ENCODE peak calls at places on chromosomes 3 and 15, in ten cellular contexts. X is AG04450; T is effector memory CD4-positive, alpha-beta T cell; S is DND-41; I is psoas muscle; A is SJSA1; Z is MM.1S; Q is fibroblast of villous mesenchyme; Y is Peyer's patch; J is H7. W is an unnamed sample.

GRCh38 chr15:79440355-79440908 is 8.3 kb downstream of the MINAR1 start:
- DNase-seq in Q (no peak), Y (no peak), A (no peak), T (no peak), I (no peak), S (no peak), Z (no peak), X (no peak), J (peak; percentile 65), W (no peak)

GRCh38 chr15:76503121-76503520 is 166.5 kb downstream of the ISL2 start:
- DNase-seq in I (no peak), Z (no peak), J (no peak), S (no peak), X (no peak), Q (no peak), Y (no peak), A (no peak), T (no peak), W (no peak)

GRCh38 chr3:173912126-173912525 is 514.6 kb downstream of the NLGN1 start:
- DNase-seq in I (no peak), Y (no peak), J (no peak), T (no peak), Q (no peak), X (no peak), Z (no peak), S (no peak), A (no peak), W (no peak)

GRCh38 chr3:173538410-173538809 is 140.9 kb downstream of the NLGN1 start:
- DNase-seq in A (no peak), S (no peak), J (no peak), I (no peak), Z (no peak), Q (no peak), T (no peak), X (no peak), Y (no peak), W (no peak)

GRCh38 chr3:77038468-77038927 is 1.4 kb upstream of the ROBO2 start:
- DNase-seq in Q (peak; percentile 80), I (peak; percentile 62), Y (peak; percentile 61), J (peak; percentile 68), T (no peak), X (peak; percentile 70), A (peak; percentile 49), S (no peak), Z (peak; percentile 78), W (no peak)

GRCh38 chr3:195886181-195887141 is 21.9 kb downstream of the TNK2 start:
- DNase-seq in J (no peak), Y (no peak), Z (no peak), S (no peak), I (peak; percentile 70), A (no peak), Q (no peak), X (no peak), T (no peak), W (no peak)

GRCh38 chr3:126782554-126782953 is 78.5 kb downstream of the CHCHD6 start:
- DNase-seq in A (peak; percentile 94), Z (no peak), X (peak; percentile 48), T (no peak), Q (peak; percentile 63), Y (no peak), J (no peak), I (no peak), S (no peak), W (no peak)

GRCh38 chr3:112632596-112632995 is 8.3 kb downstream of the CCDC80 start:
- DNase-seq in Z (no peak), J (no peak), T (no peak), A (peak; percentile 69), Y (no peak), X (no peak), Q (no peak), S (no peak), I (no peak), W (no peak)

GRCh38 chr3:113167929-113168771 is 43.2 kb upstream of the BOC start:
- DNase-seq in A (no peak), S (no peak), X (no peak), T (no peak), J (no peak), I (peak; percentile 64), Q (no peak), Y (no peak), Z (no peak), W (no peak)

GRCh38 chr3:123409443-123410148 is 39.3 kb downstream of the ADCY5 start:
- DNase-seq in J (no peak), X (no peak), S (no peak), Z (no peak), T (no peak), A (no peak), I (no peak), Y (peak; percentile 64), Q (no peak), W (no peak)

GRCh38 chr3:123412811-123413588 is 35.9 kb downstream of the ADCY5 start:
- DNase-seq in J (no peak), T (no peak), Q (peak; percentile 9), X (no peak), I (peak; percentile 63), S (no peak), A (no peak), Z (no peak), Y (no peak), W (no peak)

GRCh38 chr3:123412076-123412475 is 36.8 kb downstream of the ADCY5 start:
- DNase-seq in J (peak; percentile 79), X (no peak), T (no peak), A (no peak), S (no peak), Y (no peak), Z (no peak), Q (no peak), I (no peak), W (no peak)

GRCh38 chr3:123410149-123410515 is 38.8 kb downstream of the ADCY5 start:
- DNase-seq in Q (no peak), S (no peak), J (no peak), X (no peak), T (no peak), Z (no peak), I (no peak), A (no peak), Y (no peak), W (no peak)

DNA sequence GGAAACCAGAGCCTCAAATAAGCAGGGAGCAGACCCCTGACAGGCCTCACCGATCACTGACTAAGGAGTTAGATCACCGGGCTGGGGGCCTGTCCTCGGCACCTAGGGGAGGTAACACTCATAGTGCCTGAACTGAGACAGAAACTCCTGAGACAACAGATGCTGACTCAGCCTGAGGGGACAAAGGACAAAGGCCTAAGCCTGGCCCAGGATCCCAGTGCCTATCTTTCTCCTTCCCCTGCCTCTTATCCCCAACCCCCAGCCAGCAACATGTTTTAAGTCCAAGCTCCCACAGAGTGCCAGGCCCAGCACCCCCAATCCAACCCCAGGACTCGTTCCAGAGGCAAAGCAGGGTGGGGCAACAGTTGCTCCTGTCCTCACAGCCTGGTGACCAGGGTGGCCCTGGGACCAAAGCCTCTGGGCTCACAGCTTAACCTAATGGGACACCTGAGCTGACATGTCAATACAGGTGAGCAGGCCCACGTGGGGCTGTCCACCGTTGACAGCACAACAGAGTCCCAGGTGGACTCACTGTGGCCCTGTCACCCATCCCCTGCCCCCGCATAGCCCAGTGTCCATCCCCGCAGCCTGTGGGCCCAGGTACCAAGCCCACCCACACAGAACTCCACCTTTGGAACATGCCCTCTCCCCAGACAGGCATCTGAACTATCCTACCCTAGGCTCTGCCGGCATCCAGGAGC is 37.4 kb downstream of the ADCY5 start:
- DNase-seq in Y (peak; percentile 62), Q (no peak), T (no peak), S (no peak), A (no peak), X (no peak), Z (no peak), I (no peak), J (no peak), W (no peak)
- H3K4me3 ChIP-seq in Y (no peak overlapping the region), Q (no peak overlapping the region), T (no peak overlapping the region), S (no peak overlapping the region), A (no peak overlapping the region), X (no peak overlapping the region), Z (no peak overlapping the region), I (no peak overlapping the region), J (no peak overlapping the region), W (no peak overlapping the region)

DNA sequence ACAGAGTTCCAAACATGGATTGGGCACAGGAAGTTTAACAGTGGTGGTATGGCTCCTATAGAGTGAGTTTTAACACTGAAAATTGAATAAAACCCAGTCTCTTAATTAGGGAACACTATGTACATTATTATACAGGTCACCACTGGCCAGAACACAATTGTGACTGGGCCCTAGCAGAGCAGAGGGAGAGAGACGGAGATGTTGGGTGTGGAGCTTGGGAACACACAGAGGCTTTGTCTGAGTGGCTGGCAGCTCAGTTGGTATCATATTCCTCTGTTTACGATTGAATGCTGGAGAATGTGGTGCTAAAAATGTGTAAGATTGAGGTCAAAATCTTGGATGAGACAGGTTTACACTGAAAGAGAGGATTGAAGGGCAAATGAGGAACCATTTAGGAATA is 6.8 kb upstream of the MOBP start:
- DNase-seq in X (no peak), S (no peak), Q (no peak), T (no peak), A (no peak), Y (no peak), J (no peak), Z (no peak), I (no peak), W (no peak)
- H3K4me3 ChIP-seq in X (no peak overlapping the region), S (no peak overlapping the region), Q (no peak overlapping the region), T (no peak overlapping the region), A (no peak overlapping the region), Y (no peak overlapping the region), J (no peak overlapping the region), Z (no peak overlapping the region), I (no peak overlapping the region), W (no peak overlapping the region)

GRCh38 chr15:29344474-29344873 is 74.9 kb upstream of the NSMCE3 start:
- DNase-seq in Q (no peak), X (no peak), I (no peak), A (no peak), J (no peak), Z (no peak), S (no peak), T (no peak), Y (no peak), W (no peak)

GRCh38 chr15:29348308-29348914 is 78.8 kb upstream of the NSMCE3 start:
- DNase-seq in I (no peak), Y (no peak), Z (no peak), Q (no peak), A (no peak), X (peak; percentile 2), J (peak; percentile 47), S (no peak), T (no peak), W (no peak)

GRCh38 chr15:29343229-29343628 is 73.6 kb upstream of the NSMCE3 start:
- DNase-seq in Q (no peak), T (no peak), J (peak; percentile 44), Y (no peak), Z (no peak), A (no peak), X (no peak), I (no peak), S (no peak), W (no peak)

GRCh38 chr15:29346998-29347397 is 77.4 kb upstream of the NSMCE3 start:
- DNase-seq in A (no peak), T (no peak), Q (no peak), J (no peak), X (no peak), Y (no peak), S (no peak), Z (no peak), I (no peak), W (no peak)

GRCh38 chr15:29345549-29346525 is 76.2 kb upstream of the NSMCE3 start:
- DNase-seq in Y (no peak), T (no peak), A (no peak), Q (no peak), X (no peak), I (no peak), Z (no peak), S (no peak), J (peak; percentile 83), W (no peak)
- H3K4me3 ChIP-seq in Y (no peak overlapping the region), T (no peak overlapping the region), A (no peak overlapping the region), Q (no peak overlapping the region), X (no peak overlapping the region), I (no peak overlapping the region), Z (no peak overlapping the region), S (no peak overlapping the region), J (peak overlapping the region; percentile 16), W (no peak overlapping the region)

GRCh38 chr3:156552973-156553372 is 1.9 kb downstream of the SSR3 start:
- DNase-seq in Y (no peak), Q (no peak), Z (no peak), S (no peak), X (no peak), T (no peak), J (no peak), A (no peak), I (no peak), W (no peak)
- H3K4me3 ChIP-seq in Y (no peak overlapping the region), Q (peak overlapping the region; percentile 90), Z (peak overlapping the region; percentile 89), S (peak overlapping the region; percentile 93), X (peak overlapping the region; percentile 90), T (no peak overlapping the region), J (no peak overlapping the region), A (peak overlapping the region; percentile 68), I (peak overlapping the region; percentile 80), W (peak overlapping the region; percentile 77)